ENCODE peak calls at places on chromosomes 5 and 9, in four cellular contexts. G is adrenal gland, P is heart left ventricle, Y is body of pancreas. Z is an unnamed sample.

GRCh38 chr9:136644593-136645342 is 17.9 kb upstream of the EGFL7 start:
- DNase-seq in G (peak; percentile 67), P (peak; percentile 96), Y (no peak), Z (peak; percentile 58)

GRCh38 chr5:153350192-153350883 is 140.1 kb upstream of the GRIA1 start:
- DNase-seq in G (no peak), P (no peak), Y (no peak), Z (no peak)

GRCh38 chr9:94812343-94812742 is 85.8 kb downstream of the AOPEP start:
- DNase-seq in G (no peak), P (no peak), Y (no peak), Z (no peak)

GRCh38 chr5:29114331-29114768 is 2076.0 kb upstream of the CDH9 start:
- DNase-seq in G (no peak), P (no peak), Y (no peak), Z (no peak)

GRCh38 chr9:113734826-113735225 is 141.3 kb upstream of the ZNF618 start:
- DNase-seq in G (no peak), P (no peak), Y (no peak), Z (no peak)

GRCh38 chr9:87547665-87548064 is 50.0 kb downstream of the DAPK1 start:
- DNase-seq in G (no peak), P (no peak), Y (peak; percentile 57), Z (no peak)

GRCh38 chr9:69060766-69061165 is 25.2 kb downstream of the FXN start:
- DNase-seq in G (no peak), P (no peak), Y (no peak), Z (no peak)

GRCh38 chr9:130058887-130059286 is 5.2 kb downstream of the GPR107 start:
- DNase-seq in G (no peak), P (no peak), Y (no peak), Z (no peak)

GRCh38 chr9:134811673-134812668 is 68.6 kb upstream of the FCN2 start:
- DNase-seq in G (no peak), P (no peak), Y (no peak), Z (no peak)

GRCh38 chr9:134793281-134793680 is 87.3 kb upstream of the FCN2 start:
- DNase-seq in G (no peak), P (no peak), Y (no peak), Z (no peak)

GRCh38 chr9:8860925-8861324 is 1061.3 kb upstream of the DMAC1 start:
- DNase-seq in G (no peak), P (no peak), Y (no peak), Z (no peak)

GRCh38 chr9:83041771-83042170 is 21.2 kb downstream of the RASEF start:
- DNase-seq in G (no peak), P (no peak), Y (no peak), Z (no peak)

GRCh38 chr9:130631331-130632080 is 32.9 kb upstream of the PRDM12 start:
- DNase-seq in G (no peak), P (no peak), Y (no peak), Z (no peak)

GRCh38 chr5:42951169-42951846 is 88.8 kb downstream of the ANXA2R start:
- DNase-seq in G (peak; percentile 68), P (peak; percentile 76), Y (peak; percentile 32), Z (peak; percentile 59)
- TF ChIP-seq POLR2A in G (no peak), P (no peak), Y (no peak), Z (peak; percentile 27)

GRCh38 chr5:96721351-96721970 is 59.3 kb downstream of the CAST start:
- DNase-seq in G (peak; percentile 50), P (no peak), Y (no peak), Z (no peak)
- H3K4me1 ChIP-seq in G (peaks cover 16% of the 10 kb centered on the region), P (peaks cover 4% of the 10 kb centered on the region), Y (peaks cover 41% of the 10 kb centered on the region), Z (peaks cover 21% of the 10 kb centered on the region)

GRCh38 chr5:177456591-177456964 is 10.0 kb downstream of the PRR7 start:
- DNase-seq in G (no peak), P (peak; percentile 63), Y (no peak), Z (no peak)
- H3K4me3 ChIP-seq in G (no peak overlapping the region), P (peak overlapping the region; percentile 68), Y (no peak overlapping the region), Z (no peak overlapping the region)

GRCh38 chr5:90542827-90543519 is 13.6 kb upstream of the LYSMD3 start:
- DNase-seq in G (no peak), P (no peak), Y (no peak), Z (no peak)
- TF ChIP-seq POLR2A in G (no peak), P (no peak), Y (no peak), Z (no peak)

DNA sequence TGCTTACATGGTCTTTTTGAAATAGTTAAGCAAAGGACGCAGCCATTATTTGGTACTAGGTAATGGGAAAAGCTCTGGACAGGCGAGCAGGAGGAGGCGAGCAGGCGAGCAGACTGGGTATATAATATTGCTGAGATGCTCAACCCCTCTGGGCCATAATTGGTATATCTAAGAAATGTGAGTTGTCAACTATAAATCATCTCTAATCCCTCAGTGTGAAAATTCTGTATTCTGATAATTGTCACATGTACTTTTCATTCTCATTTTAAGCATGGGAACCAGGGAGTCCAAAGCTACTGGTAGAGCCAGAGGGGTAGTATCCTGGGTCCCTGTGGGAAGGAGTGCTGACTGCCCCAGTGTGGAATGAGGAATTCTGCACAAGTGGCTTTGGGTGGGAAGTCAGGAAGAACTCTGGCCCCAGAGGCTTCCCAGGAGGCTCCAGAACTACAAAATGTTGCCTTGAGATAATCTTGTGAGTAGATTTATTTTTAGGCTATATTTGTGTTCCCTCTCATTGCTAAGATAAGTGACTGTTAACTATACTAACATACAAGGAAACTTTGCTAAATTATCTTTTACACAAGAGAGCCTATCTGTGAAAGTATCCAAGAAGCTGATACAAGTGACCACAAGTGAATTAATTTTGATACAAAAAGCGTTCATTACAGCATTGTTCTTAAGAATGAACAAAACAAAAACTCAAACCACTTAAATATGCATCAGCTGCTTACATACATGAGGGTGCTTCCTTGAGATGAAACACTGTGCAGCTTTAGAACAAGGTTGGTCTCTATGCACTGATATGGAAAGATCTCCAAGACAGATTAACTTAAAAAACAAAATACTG is 70.5 kb upstream of the TNFAIP8 start:
- DNase-seq in G (no peak), P (no peak), Y (no peak), Z (no peak)
- H3K4me1 ChIP-seq in G (peaks cover 7% of the 10 kb centered on the region), P (peaks cover 3% of the 10 kb centered on the region), Y (peaks cover 62% of the 10 kb centered on the region), Z (peaks cover 40% of the 10 kb centered on the region)

GRCh38 chr5:141883184-141883947 is 5.2 kb upstream of the PCDH1 start:
- DNase-seq in G (peak; percentile 69), P (no peak), Y (peak; percentile 61), Z (no peak)
- H3K4me3 ChIP-seq in G (no peak overlapping the region), P (no peak overlapping the region), Y (no peak overlapping the region), Z (no peak overlapping the region)

GRCh38 chr9:112332674-112332976 is 794 bp downstream of the PTBP3 start:
- DNase-seq in G (no peak), P (no peak), Y (no peak), Z (no peak)

GRCh38 chr9:112332272-112332671 is 1.1 kb downstream of the PTBP3 start:
- DNase-seq in G (no peak), P (no peak), Y (no peak), Z (no peak)

GRCh38 chr9:112334319-112334828 is 955 bp upstream of the PTBP3 start:
- DNase-seq in G (peak; percentile 16), P (no peak), Y (peak; percentile 48), Z (peak; percentile 20)

GRCh38 chr9:112333639-112334318 is 360 bp upstream of the PTBP3 start:
- DNase-seq in G (peak; percentile 95), P (peak; percentile 98), Y (peak; percentile 96), Z (peak; percentile 96)

GRCh38 chr9:112332977-112333638 is at the start of gene PTBP3:
- DNase-seq in G (peak; percentile 82), P (peak; percentile 91), Y (peak; percentile 86), Z (peak; percentile 88)
- TF ChIP-seq POLR2A in G (peak; percentile 85), P (no peak), Y (peak; percentile 93), Z (peak; percentile 92)